ENCODE peak calls at places on chromosomes 16 and 17, in seven cellular contexts. J is HCEC 1CT; A is activated naive CD4-positive, alpha-beta T cell; G is stimulated activated CD4-positive, alpha-beta T cell treated with anti-CD3 and anti-CD28 coated beads, Interleukin-1b, Interleukin-23, amount 100 ng/mL, for 48 hours; U is tibial artery; Y is AG20443; V is adrenal gland. N is an unnamed sample.
A peak's percentile ranks its signal among the peaks of the same experiment; 100 is the strongest.

GRCh38 chr17:44940321-44940720 is 7.3 kb downstream of the KIF18B start:
- DNase-seq in J (peak; percentile 68), A (no peak), G (no peak), U (no peak), Y (no peak), V (no peak), N (no peak)

GRCh38 chr17:81991684-81992513 is 14.5 kb downstream of the ASPSCR1 start:
- DNase-seq in J (no peak), A (no peak), G (no peak), U (peak; percentile 45), Y (peak; percentile 92), V (peak; percentile 67), N (peak; percentile 78)

GRCh38 chr17:49365667-49366066 is 3.6 kb upstream of the ZNF652 start:
- DNase-seq in J (no peak), A (no peak), G (no peak), U (no peak), Y (peak; percentile 32), V (no peak), N (peak; percentile 41)

GRCh38 chr16:15049581-15050180 is 6.2 kb downstream of the NTAN1 start:
- DNase-seq in J (no peak), A (no peak), G (no peak), U (no peak), Y (no peak), V (no peak), N (no peak)

GRCh38 chr17:6327007-6327406 is 107.9 kb downstream of the AIPL1 start:
- DNase-seq in J (no peak), A (no peak), G (no peak), U (no peak), Y (no peak), V (peak; percentile 18), N (no peak)

GRCh38 chr16:73192227-73192894 is 144.4 kb upstream of the ZFHX3 start:
- DNase-seq in J (no peak), A (no peak), G (no peak), U (no peak), Y (peak; percentile 81), V (no peak), N (no peak)

GRCh38 chr16:77679901-77680300 is 42.4 kb upstream of the NUDT7 start:
- DNase-seq in J (peak; percentile 41), A (no peak), G (no peak), U (no peak), Y (no peak), V (no peak), N (peak; percentile 5)

GRCh38 chr17:1229354-1229890 is 40.8 kb upstream of the BHLHA9 start:
- DNase-seq in J (no peak), A (no peak), G (peak; percentile 17), U (peak; percentile 78), Y (peak; percentile 76), V (peak; percentile 58), N (no peak)

GRCh38 chr17:61809816-61810392 is 53.4 kb downstream of the BRIP1 start:
- DNase-seq in J (peak; percentile 76), A (no peak), G (no peak), U (no peak), Y (peak; percentile 12), V (no peak), N (peak; percentile 72)

GRCh38 chr16:85330694-85331188 is 218.5 kb upstream of the CIBAR2 start:
- DNase-seq in J (peak; percentile 80), A (no peak), G (no peak), U (peak; percentile 51), Y (peak; percentile 90), V (no peak), N (peak; percentile 81)

GRCh38 chr17:2560658-2561057 is 32.8 kb upstream of the PAFAH1B1 start:
- DNase-seq in J (no peak), A (no peak), G (no peak), U (no peak), Y (no peak), V (no peak), N (no peak)

GRCh38 chr17:16033729-16034349 is 34.2 kb downstream of the TTC19 start:
- DNase-seq in J (no peak), A (no peak), G (no peak), U (no peak), Y (no peak), V (no peak), N (no peak)

GRCh38 chr16:54282202-54282922 is 4.2 kb downstream of the IRX3 start:
- DNase-seq in J (no peak), A (no peak), G (peak; percentile 41), U (no peak), Y (peak; percentile 21), V (peak; percentile 59), N (peak; percentile 57)

GRCh38 chr17:17536702-17537101 is 40.5 kb upstream of the RASD1 start:
- DNase-seq in J (no peak), A (no peak), G (no peak), U (no peak), Y (no peak), V (no peak), N (no peak)

GRCh38 chr17:82434216-82434565 is 15.8 kb upstream of the OGFOD3 start:
- DNase-seq in J (no peak), A (no peak), G (no peak), U (no peak), Y (no peak), V (no peak), N (no peak)

GRCh38 chr17:81867123-81867951 is 3.8 kb downstream of the ARHGDIA start:
- DNase-seq in J (peak; percentile 66), A (no peak), G (no peak), U (no peak), Y (no peak), V (no peak), N (peak; percentile 56)

N was measured in LHCN-M2.